ENCODE peak calls at places on chromosome 12, in seven cellular contexts. G is HCT116, A is K562, X is HepG2, R is GM12878, Z is H1, F is SK-N-SH. V is an unnamed sample.
A peak's percentile ranks its signal among the peaks of the same experiment; 100 is the strongest.

GRCh38 chr12:15910468-15910863 is 666 bp upstream of the DERA start:
- DNase-seq in F (no peak), X (no peak), R (no peak), Z (no peak), G (no peak), A (no peak), V (no peak)

GRCh38 chr12:5988659-5989116 is 43.6 kb upstream of the ANO2 start:
- DNase-seq in F (peak; percentile 85), X (peak; percentile 37), G (peak; percentile 61), Z (peak; percentile 75), R (peak; percentile 4), A (peak; percentile 64), V (peak; percentile 11)

GRCh38 chr12:128644664-128645296 is 179.0 kb downstream of the SLC15A4 start:
- DNase-seq in Z (peak; percentile 34), R (no peak), X (peak; percentile 3), G (no peak), A (peak; percentile 40), F (peak; percentile 30), V (peak; percentile 27)

GRCh38 chr12:110084314-110085015 is 36.1 kb upstream of the C12orf76 start:
- DNase-seq in Z (no peak), F (no peak), G (no peak), X (no peak), R (no peak), A (no peak), V (no peak)

GRCh38 chr12:47014474-47014873 is 64.9 kb upstream of the PCED1B start:
- DNase-seq in X (no peak), A (no peak), F (no peak), R (no peak), Z (no peak), G (no peak), V (no peak)

GRCh38 chr12:54891717-54892478 is 37.6 kb downstream of the MUCL1 start:
- DNase-seq in F (no peak), X (peak; percentile 89), R (no peak), G (no peak), Z (no peak), A (no peak), V (peak; percentile 79)

GRCh38 chr12:6370994-6371754 is 4.2 kb downstream of the SCNN1A start:
- DNase-seq in F (no peak), R (peak; percentile 34), G (peak; percentile 95), Z (peak; percentile 93), X (peak; percentile 97), A (peak; percentile 73), V (peak; percentile 72)

GRCh38 chr12:75208851-75209781 is 523 bp downstream of the KCNC2 start:
- DNase-seq in G (no peak), F (peak; percentile 46), A (peak; percentile 6), Z (no peak), X (no peak), R (no peak), V (peak; percentile 60)

GRCh38 chr12:93415723-93416464 is 25.9 kb downstream of the UBE2N start:
- DNase-seq in X (no peak), F (no peak), A (no peak), R (no peak), G (no peak), Z (no peak), V (no peak)

GRCh38 chr12:126362964-126363363 is 1297.7 kb downstream of the AACS start:
- DNase-seq in Z (peak; percentile 56), R (no peak), X (no peak), F (no peak), A (no peak), G (no peak), V (no peak)

GRCh38 chr12:60231301-60231700 is 635.5 kb downstream of the SLC16A7 start:
- DNase-seq in Z (no peak), R (no peak), G (no peak), A (no peak), F (no peak), X (no peak), V (no peak)

GRCh38 chr12:112936264-112936663 is 2.0 kb upstream of the OAS3 start:
- DNase-seq in R (no peak), F (no peak), X (no peak), Z (no peak), A (no peak), G (no peak), V (no peak)

GRCh38 chr12:110565919-110566871 is 16.9 kb downstream of the PPTC7 start:
- DNase-seq in X (peak; percentile 78), R (no peak), F (no peak), G (no peak), A (no peak), Z (no peak), V (no peak)

GRCh38 chr12:50924439-50925341 is 27.7 kb upstream of the HIGD1C start:
- DNase-seq in Z (no peak), A (peak; percentile 93), G (peak; percentile 34), F (peak; percentile 65), R (peak; percentile 76), X (peak; percentile 89), V (peak; percentile 69)

GRCh38 chr12:124361996-124362395 is 67.1 kb downstream of the RFLNA start:
- DNase-seq in G (no peak), A (no peak), X (no peak), R (no peak), Z (no peak), F (no peak), V (no peak)

GRCh38 chr12:7929069-7929792 is 6.8 kb downstream of the SLC2A3 start:
- DNase-seq in X (no peak), F (no peak), R (no peak), A (no peak), Z (no peak), G (no peak), V (peak; percentile 5)

GRCh38 chr12:49189731-49190314 is 943 bp upstream of the TUBA1A start:
- DNase-seq in R (no peak), A (no peak), G (no peak), X (no peak), Z (no peak), F (no peak), V (no peak)

DNA sequence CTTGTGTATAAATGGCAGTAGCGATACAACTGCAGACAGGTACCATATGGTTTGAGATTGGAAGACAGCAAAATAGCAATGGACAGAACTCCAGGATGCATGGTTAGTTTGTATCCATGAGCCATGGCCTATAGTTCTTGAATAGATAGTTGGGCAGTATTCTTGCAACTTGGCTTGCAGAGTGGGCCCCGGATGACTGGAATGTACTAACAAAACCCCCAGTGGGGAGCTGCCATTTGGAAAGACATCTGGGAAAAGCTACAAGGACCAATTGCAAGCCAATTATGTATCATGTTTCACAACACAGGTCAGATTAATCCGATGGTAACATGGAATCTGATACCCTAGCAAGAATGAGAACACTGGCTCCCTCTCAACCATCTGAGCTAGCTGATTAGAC is 279.6 kb downstream of the RERGL start:
- DNase-seq in R (no peak), X (no peak), Z (no peak), F (no peak), A (no peak), G (no peak), V (no peak)
- TF ChIP-seq JUND in R (no peak), X (no peak), Z (no peak), F (no peak), A (no peak), G (no peak), V (no peak)

DNA sequence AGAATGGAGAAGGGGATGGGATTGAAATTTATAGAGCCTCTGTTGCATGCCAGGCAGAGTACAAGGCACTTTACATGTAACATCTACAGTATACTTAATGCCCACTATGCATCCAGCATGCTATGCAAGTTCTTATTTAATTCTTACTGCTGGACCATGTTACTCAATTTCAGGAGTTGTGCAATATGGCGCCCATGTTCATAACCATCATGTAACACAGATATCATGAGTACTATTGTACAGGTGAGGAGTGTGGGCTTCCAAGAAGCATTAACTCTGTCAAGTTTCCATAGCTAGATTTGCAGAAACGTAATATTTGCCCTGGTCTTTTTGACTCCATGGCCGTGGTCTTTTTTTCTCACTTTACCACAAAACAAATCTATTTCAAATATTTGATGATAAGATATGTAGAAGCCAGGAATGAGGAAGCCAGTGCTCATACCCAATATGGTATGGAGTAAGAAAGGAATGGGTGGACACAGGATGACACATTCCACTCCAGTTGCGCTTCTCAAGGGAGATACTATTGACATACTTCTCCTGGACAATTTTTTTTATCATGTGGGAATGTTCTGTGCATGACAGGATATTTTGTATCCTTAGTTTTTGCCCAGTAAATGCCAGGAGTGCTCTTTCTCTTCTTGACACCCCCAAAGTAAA is 191.8 kb downstream of the C12orf75 start:
- DNase-seq in R (no peak), G (no peak), X (no peak), F (no peak), Z (no peak), A (no peak), V (no peak)
- TF ChIP-seq JUND in R (no peak), G (no peak), X (no peak), F (peak; percentile 12), Z (no peak), A (no peak), V (no peak)

DNA sequence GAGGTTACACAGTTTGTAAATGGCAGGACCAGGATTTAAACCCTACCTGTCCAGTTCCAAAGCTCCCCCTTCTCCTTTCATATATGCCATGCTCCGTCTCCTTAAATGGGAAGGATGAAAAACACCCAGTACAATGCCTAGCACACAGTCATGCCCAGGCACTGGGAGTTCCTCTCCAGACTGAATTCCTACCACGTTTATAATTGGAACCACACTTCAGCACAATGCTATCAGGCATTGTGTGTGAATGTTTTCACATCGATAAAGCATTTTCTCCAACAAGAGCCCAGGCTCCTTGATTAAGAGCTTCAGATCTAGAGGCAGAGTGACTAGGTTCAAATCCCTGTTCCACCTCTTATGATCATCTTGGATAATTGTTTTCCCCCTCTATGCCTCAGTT is 2.7 kb upstream of the NUAK1 start:
- DNase-seq in F (no peak), A (no peak), X (no peak), G (no peak), Z (no peak), R (no peak), V (no peak)
- TF ChIP-seq JUND in F (no peak), A (no peak), X (no peak), G (no peak), Z (no peak), R (no peak), V (no peak)

DNA sequence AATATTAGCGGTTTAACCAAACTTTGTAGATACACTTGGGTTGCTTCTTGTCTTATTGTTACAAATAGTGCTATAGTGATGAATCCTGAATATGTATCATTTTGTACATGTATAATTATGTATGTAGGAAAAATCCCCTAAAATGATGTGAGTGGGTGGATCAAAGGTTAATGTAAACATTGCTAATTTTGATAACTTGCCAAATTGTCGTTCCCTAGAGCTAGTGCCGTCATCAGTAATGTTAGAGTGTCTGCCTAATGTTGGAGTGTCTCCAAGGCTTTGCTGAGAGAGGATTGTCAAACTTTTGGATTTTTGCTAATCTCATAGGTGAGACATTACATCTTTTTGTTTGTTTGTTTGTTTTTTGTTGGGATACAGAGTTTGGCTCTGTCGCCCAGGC is 44.4 kb downstream of the AEBP2 start:
- DNase-seq in F (no peak), R (no peak), X (no peak), Z (no peak), A (no peak), G (no peak), V (no peak)
- TF ChIP-seq JUND in F (no peak), R (no peak), X (no peak), Z (no peak), A (no peak), G (no peak), V (no peak)